ENCODE peak calls at places on chromosomes 16 and 17, in eight cellular contexts. F is hepatocyte, L is ascending aorta, B is OCI-LY7, T is thoracic aorta, U is cardiac muscle cell, N is left ventricle myocardium inferior, H is Panc1. W is an unnamed sample.

GRCh38 chr16:11605564-11605886 is 18.8 kb upstream of the LITAF start:
- DNase-seq in F (no peak), L (no peak), B (no peak), T (no peak), U (no peak), N (no peak), H (no peak), W (no peak)

GRCh38 chr16:88735121-88735520 is 28.8 kb downstream of the CTU2 start:
- DNase-seq in F (no peak), L (no peak), B (no peak), T (no peak), U (no peak), N (no peak), H (no peak), W (no peak)

GRCh38 chr16:54720259-54720658 is 210.4 kb upstream of the IRX5 start:
- DNase-seq in F (no peak), L (no peak), B (no peak), T (no peak), U (no peak), N (no peak), H (no peak), W (peak)

GRCh38 chr16:23293016-23293415 is 9.1 kb upstream of the SCNN1B start:
- DNase-seq in F (no peak), L (no peak), B (no peak), T (no peak), U (no peak), N (no peak), H (no peak), W (no peak)

GRCh38 chr17:63317166-63317845 is 128.8 kb downstream of the CYB561 start:
- DNase-seq in F (no peak), L (no peak), B (no peak), T (no peak), U (no peak), N (no peak), H (no peak), W (no peak)

GRCh38 chr17:78168906-78169793 is 769 bp downstream of the SYNGR2 start:
- DNase-seq in F (peak), L (peak), B (peak), T (no peak), U (peak), N (peak), H (no peak), W (peak)

GRCh38 chr17:42522263-42522790 is 13.7 kb upstream of the NAGLU start:
- DNase-seq in F (no peak), L (no peak), B (no peak), T (no peak), U (no peak), N (peak), H (no peak), W (no peak)

GRCh38 chr16:88923450-88923849 is 53.6 kb downstream of the CBFA2T3 start:
- DNase-seq in F (no peak), L (no peak), B (no peak), T (no peak), U (no peak), N (no peak), H (no peak), W (no peak)

GRCh38 chr16:49857423-49858181 is 1.7 kb upstream of the ZNF423 start:
- DNase-seq in F (peak), L (peak), B (peak), T (no peak), U (peak), N (peak), H (no peak), W (peak)

GRCh38 chr16:49858200-49859129 is 2.6 kb upstream of the ZNF423 start:
- DNase-seq in F (peak), L (peak), B (no peak), T (peak), U (peak), N (peak), H (no peak), W (peak)

GRCh38 chr16:49855280-49855821 is 561 bp downstream of the ZNF423 start:
- DNase-seq in F (peak), L (peak), B (peak), T (no peak), U (peak), N (peak), H (no peak), W (peak)

GRCh38 chr16:49855822-49856740 is at the start of gene ZNF423:
- DNase-seq in F (peak), L (no peak), B (no peak), T (no peak), U (peak), N (no peak), H (no peak), W (no peak)

DNA sequence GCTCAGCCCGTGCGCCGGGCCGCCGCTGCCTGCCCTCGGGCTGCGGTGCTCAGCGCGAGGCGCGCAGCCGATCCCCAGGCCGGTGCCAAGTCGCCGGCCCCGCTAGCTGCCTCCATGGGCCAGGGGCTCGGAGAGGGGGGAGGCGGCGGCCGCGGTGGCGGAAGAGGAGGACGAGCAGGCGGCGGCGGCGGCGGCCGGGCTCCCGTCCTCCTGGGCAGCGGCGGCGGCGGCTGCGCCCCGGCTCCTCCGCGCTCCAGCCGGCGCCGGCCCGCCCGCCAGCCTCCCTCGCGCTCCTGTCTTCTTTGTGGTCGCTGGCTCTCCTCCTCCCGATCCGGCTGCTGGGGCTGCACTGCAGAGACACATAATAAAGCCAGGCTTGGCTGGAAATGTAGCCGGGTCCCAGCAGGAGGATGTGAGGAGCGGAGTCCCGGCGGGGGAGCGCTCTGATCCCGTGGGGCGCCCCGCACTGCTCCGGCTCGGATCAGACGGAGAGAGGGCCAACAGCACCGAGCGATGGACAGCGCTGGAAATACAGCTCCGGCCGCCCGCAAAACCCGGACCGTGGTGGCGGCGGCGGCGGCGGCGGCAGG is 924 bp upstream of the ZNF423 start:
- DNase-seq in F (peak), L (peak), B (peak), T (no peak), U (peak), N (peak), H (no peak), W (peak)
- TF ChIP-seq CTCF in F (peak), L (peak), B (no peak), T (no peak), U (peak), N (no peak), H (no peak), W (no peak)

GRCh38 chr16:84888450-84888849 is 68.7 kb downstream of the CRISPLD2 start:
- DNase-seq in F (no peak), L (no peak), B (no peak), T (no peak), U (no peak), N (no peak), H (no peak), W (peak)

GRCh38 chr16:84891149-84891795 is 71.5 kb downstream of the CRISPLD2 start:
- DNase-seq in F (no peak), L (no peak), B (no peak), T (no peak), U (no peak), N (no peak), H (no peak), W (no peak)

GRCh38 chr16:84887207-84887606 is 67.4 kb downstream of the CRISPLD2 start:
- DNase-seq in F (no peak), L (no peak), B (no peak), T (no peak), U (no peak), N (no peak), H (no peak), W (no peak)

GRCh38 chr16:84890427-84890826 is 70.6 kb downstream of the CRISPLD2 start:
- DNase-seq in F (no peak), L (no peak), B (no peak), T (no peak), U (no peak), N (no peak), H (no peak), W (no peak)

GRCh38 chr16:84889066-84889465 is 69.3 kb downstream of the CRISPLD2 start:
- DNase-seq in F (no peak), L (no peak), B (peak), T (no peak), U (no peak), N (no peak), H (no peak), W (no peak)
- H3K27ac ChIP-seq in F (peak), L (no peak), B (no peak), T (no peak), U (no peak), N (no peak), H (no peak), W (no peak)

DNA sequence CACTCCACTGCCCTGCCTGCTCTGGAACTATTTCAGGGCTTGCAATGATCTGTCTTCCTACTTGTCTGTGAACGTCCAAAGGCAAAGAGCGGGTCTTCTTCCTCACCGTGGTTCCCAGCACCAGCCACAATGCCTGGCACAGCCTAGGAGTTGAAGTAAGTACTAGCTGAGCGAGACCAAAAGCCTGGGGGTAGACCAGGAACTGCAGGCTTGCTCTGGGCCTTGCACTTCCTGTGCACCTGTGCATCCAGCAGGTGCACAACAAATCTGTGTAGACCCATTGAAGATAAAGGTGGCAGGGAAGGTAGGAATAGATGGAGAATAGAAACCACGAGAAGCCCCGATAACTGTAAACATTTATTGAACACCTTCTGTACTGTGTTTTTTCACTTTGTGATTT is 4.7 kb downstream of the FAM171A2 start:
- DNase-seq in F (no peak), L (no peak), B (peak), T (no peak), U (no peak), N (no peak), H (no peak), W (no peak)
- TF ChIP-seq CTCF in F (no peak), L (no peak), B (no peak), T (no peak), U (no peak), N (no peak), H (no peak), W (no peak)

GRCh38 chr17:72575542-72576233 is 454.9 kb downstream of the SOX9 start:
- DNase-seq in F (no peak), L (no peak), B (no peak), T (no peak), U (no peak), N (no peak), H (no peak), W (no peak)

GRCh38 chr17:72569193-72569946 is 448.6 kb downstream of the SOX9 start:
- DNase-seq in F (no peak), L (no peak), B (no peak), T (no peak), U (no peak), N (no peak), H (no peak), W (no peak)

GRCh38 chr17:72572604-72573491 is 452.0 kb downstream of the SOX9 start:
- DNase-seq in F (no peak), L (no peak), B (no peak), T (no peak), U (no peak), N (no peak), H (no peak), W (no peak)

GRCh38 chr17:72574675-72575510 is 454.1 kb downstream of the SOX9 start:
- DNase-seq in F (no peak), L (no peak), B (no peak), T (no peak), U (no peak), N (no peak), H (no peak), W (no peak)

GRCh38 chr17:72571813-72572396 is 451.1 kb downstream of the SOX9 start:
- DNase-seq in F (no peak), L (no peak), B (no peak), T (no peak), U (no peak), N (no peak), H (no peak), W (no peak)
- H3K27ac ChIP-seq in F (no peak), L (no peak), B (no peak), T (no peak), U (no peak), N (no peak), H (peak), W (peak)

DNA sequence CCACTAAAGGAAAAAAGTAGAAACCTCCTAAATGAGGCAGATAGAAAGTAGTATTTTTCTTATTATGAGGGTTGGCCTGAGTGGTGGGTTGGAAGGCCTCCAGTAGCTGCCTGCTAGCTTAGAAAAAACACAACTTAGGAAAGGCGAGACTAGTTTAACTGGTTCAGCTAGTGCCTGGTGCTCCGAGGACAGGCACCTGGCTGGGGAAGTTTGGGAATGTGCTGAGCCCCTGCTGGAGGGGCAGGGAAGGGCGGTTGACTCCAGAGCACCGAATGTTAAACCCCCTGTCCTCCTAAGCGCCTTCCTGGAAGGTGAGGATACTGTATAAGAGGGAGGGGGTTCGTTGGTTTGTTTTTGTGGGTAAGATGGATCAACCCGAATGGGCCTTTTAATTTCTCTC is 19.9 kb downstream of the LDHD start:
- DNase-seq in F (no peak), L (no peak), B (no peak), T (no peak), U (no peak), N (no peak), H (no peak), W (peak)
- TF ChIP-seq CTCF in F (peak), L (no peak), B (peak), T (peak), U (peak), N (no peak), H (no peak), W (no peak)

DNA sequence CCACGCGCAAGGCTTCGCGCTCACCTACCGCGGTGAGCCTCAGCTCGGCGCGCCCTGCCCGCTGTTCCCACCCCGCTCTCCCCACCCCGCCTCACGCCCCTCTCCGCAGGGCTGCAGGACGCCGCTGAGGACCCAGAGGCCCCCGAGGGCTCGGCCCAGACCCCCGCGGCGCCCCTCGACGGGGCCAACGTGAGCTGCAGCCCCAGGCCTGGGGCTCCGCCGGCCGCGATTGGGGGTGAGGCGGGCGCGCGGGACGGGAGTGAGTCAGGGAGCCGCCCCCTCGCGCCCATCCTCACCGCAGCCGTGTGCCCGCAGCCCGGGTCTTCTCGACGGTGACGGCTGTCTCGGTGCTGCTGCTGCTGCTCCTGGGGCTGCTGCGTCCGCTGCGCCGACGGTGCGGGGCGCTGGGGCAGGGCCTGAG is 1.9 kb upstream of the PAQR4 start:
- DNase-seq in F (no peak), L (no peak), B (no peak), T (no peak), U (no peak), N (no peak), H (no peak), W (no peak)
- H3K27ac ChIP-seq in F (no peak), L (no peak), B (no peak), T (no peak), U (no peak), N (no peak), H (no peak), W (no peak)

DNA sequence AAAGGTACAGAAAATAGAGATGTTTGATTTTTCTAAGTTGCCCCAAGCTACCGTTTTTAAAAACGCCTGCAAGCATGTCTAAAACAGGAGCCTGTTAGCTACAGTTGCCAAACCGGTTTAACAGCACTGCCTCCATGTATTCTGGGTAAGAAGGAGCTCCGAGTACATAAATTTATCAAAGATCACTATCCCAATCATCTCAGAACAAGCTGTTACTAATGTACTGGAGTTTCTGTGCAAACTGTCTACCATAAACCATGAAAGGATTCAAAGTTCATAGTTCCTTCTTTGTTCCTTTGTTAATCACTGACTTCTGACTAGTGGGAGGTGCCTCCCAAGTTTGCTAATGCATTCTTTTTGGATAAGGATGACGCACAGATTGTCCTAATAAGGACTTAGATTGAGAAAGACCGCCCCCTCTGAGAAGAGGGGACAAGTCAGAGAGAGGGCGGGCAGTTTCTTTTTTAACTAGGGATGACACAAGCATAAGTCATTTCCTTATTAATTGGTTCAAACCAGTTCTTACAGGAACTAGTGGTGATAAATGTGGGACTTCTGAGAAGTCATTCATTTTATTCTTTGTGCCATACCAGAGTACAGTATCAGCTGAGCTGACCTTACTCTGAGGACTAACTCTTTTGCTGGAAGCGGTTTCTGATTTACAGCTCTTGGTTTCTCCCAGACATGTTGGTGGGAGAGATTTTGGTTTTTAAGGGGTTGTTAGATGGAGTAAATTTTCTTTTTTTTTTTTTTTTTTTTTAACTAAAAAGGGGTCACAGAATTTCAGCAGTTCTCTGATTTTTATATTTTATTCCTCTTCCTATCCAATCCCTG is 55.2 kb downstream of the TUBD1 start:
- DNase-seq in F (peak), L (peak), B (peak), T (peak), U (peak), N (no peak), H (peak), W (peak)
- TF ChIP-seq CTCF in F (no peak), L (no peak), B (no peak), T (no peak), U (no peak), N (no peak), H (no peak), W (no peak)

GRCh38 chr17:59804910-59805381 is 87.8 kb downstream of the TUBD1 start:
- DNase-seq in F (no peak), L (no peak), B (no peak), T (no peak), U (no peak), N (no peak), H (no peak), W (no peak)
- H3K27ac ChIP-seq in F (peak), L (peak), B (peak), T (peak), U (no peak), N (peak), H (peak), W (no peak)

DNA sequence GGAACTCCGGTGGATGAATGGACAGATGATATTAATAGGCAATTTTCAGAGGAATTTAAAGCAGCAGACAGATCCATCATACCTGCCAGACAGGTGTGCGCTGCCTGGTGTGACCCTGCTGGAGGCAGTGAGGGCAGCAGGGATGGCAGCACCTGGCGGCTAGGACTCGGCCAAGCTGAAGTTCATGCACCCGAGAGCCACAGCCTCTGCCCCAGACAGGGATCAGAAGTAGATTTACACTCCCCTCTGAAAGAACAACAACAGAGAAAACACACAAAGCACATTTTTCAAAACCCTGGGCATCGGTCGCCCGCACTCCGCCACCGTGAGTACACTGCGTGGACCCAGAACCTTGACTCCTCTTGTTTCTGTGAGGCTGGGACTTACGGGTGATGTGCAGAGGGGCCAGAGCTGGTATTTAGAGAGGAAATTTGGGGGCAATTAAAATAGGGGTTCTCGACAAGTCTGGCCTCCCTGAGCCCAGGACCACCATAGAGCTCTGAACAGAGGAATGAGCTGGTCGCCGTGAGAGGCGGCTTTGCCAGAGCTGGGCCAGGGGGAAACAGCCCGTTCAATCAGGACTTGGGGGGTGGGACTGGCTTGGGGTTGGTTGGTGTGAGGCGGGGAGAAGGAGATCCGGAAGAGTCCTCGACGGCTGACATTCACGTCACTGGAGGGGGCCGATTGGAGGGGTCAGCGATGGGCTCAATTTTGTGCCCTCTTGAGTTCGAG is 101.0 kb downstream of the METRNL start:
- DNase-seq in F (peak), L (no peak), B (no peak), T (no peak), U (no peak), N (no peak), H (no peak), W (no peak)
- TF ChIP-seq CTCF in F (no peak), L (no peak), B (no peak), T (no peak), U (no peak), N (no peak), H (no peak), W (no peak)

DNA sequence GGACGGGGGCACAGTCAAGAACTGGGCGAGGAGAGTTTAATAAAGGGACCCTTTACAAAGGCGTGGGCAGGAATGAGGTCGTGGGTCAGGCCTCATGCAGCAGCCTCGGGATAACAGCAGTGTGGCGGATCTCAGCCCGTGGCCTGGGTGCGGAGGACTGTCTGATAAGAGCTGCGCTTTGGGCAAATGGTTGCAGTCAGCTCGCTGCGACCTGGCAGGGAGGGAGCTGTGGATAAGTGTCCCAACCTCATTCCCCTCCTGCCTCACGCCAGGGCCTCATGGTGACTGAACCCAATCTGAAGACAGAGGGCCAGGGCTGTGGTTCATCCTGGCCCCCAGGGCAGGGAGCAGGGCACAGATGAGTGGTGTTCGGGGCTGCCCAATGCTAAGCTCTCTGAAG is 13.6 kb downstream of the SMTNL2 start:
- DNase-seq in F (no peak), L (no peak), B (no peak), T (no peak), U (no peak), N (peak), H (no peak), W (no peak)
- H3K27ac ChIP-seq in F (peak), L (no peak), B (no peak), T (no peak), U (peak), N (peak), H (no peak), W (no peak)

W was measured in RWPE1.